ENCODE peak calls at places on chromosomes 6 and 20, in seven cellular contexts. J, K, G, P, S, H and N are unnamed samples.

GRCh38 chr6:157879873-157880254 is 56.8 kb downstream of the SNX9 start:
- DNase-seq in J (no peak), K (no peak), G (no peak), P (no peak), S (no peak), H (no peak), N (no peak)

GRCh38 chr6:145704153-145704781 is 31.1 kb downstream of the EPM2A start:
- DNase-seq in J (no peak), K (no peak), G (no peak), P (no peak), S (peak; percentile 27), H (no peak), N (peak; percentile 11)

GRCh38 chr20:56665806-56666205 is 36.7 kb downstream of the TFAP2C start:
- DNase-seq in J (no peak), K (no peak), G (no peak), P (no peak), S (no peak), H (no peak), N (no peak)

GRCh38 chr6:88248709-88249321 is 82.7 kb upstream of the CNR1 start:
- DNase-seq in J (no peak), K (no peak), G (no peak), P (no peak), S (no peak), H (no peak), N (no peak)

GRCh38 chr20:61927826-61928541 is 137.7 kb downstream of the TAF4 start:
- DNase-seq in J (no peak), K (no peak), G (no peak), P (no peak), S (no peak), H (no peak), N (no peak)

GRCh38 chr20:19079536-19080299 is 132.7 kb upstream of the SLC24A3 start:
- DNase-seq in J (no peak), K (no peak), G (no peak), P (no peak), S (peak; percentile 0), H (no peak), N (no peak)

GRCh38 chr6:105108631-105109262 is 71.1 kb downstream of the POPDC3 start:
- DNase-seq in J (no peak), K (no peak), G (no peak), P (no peak), S (no peak), H (no peak), N (no peak)

GRCh38 chr6:159510141-159510540 is 182.9 kb downstream of the SOD2 start:
- DNase-seq in J (no peak), K (no peak), G (no peak), P (no peak), S (no peak), H (no peak), N (no peak)

GRCh38 chr6:112931835-112932234 is 584.7 kb downstream of the RFPL4B start:
- DNase-seq in J (no peak), K (no peak), G (no peak), P (no peak), S (peak; percentile 91), H (no peak), N (no peak)

GRCh38 chr20:37598611-37599342 is 71.1 kb upstream of the BLCAP start:
- DNase-seq in J (no peak), K (no peak), G (no peak), P (no peak), S (no peak), H (no peak), N (no peak)

GRCh38 chr6:170034294-170034693 is 256.6 kb downstream of the DLL1 start:
- DNase-seq in J (no peak), K (no peak), G (peak; percentile 17), P (no peak), S (no peak), H (no peak), N (no peak)

GRCh38 chr20:50304883-50305635 is 114.4 kb downstream of the CEBPB start:
- DNase-seq in J (peak; percentile 91), K (no peak), G (no peak), P (no peak), S (peak; percentile 98), H (peak; percentile 98), N (no peak)

GRCh38 chr20:47318027-47318595 is 38.4 kb downstream of the ZMYND8 start:
- DNase-seq in J (no peak), K (peak; percentile 77), G (no peak), P (no peak), S (peak; percentile 83), H (peak; percentile 77), N (no peak)

GRCh38 chr6:56571605-56572004 is 71.1 kb downstream of the DST start:
- DNase-seq in J (no peak), K (no peak), G (no peak), P (no peak), S (no peak), H (no peak), N (no peak)

GRCh38 chr6:142246960-142247359 is 54.8 kb upstream of the ADGRG6 start:
- DNase-seq in J (no peak), K (no peak), G (no peak), P (no peak), S (no peak), H (no peak), N (no peak)

GRCh38 chr20:9993133-9993532 is 41.7 kb upstream of the ANKEF1 start:
- DNase-seq in J (no peak), K (no peak), G (no peak), P (no peak), S (no peak), H (no peak), N (no peak)